ENCODE peak calls at places on chromosomes 16 and 17, in ten cellular contexts. V is cardiac muscle cell, S is LHCN-M2, L is KBM-7, G is cardiac fibroblast, Y is memory B cell, A is activated T-cell treated with anti-CD3 and anti-CD28 coated beads for 1 hour, R is lower leg skin, P is HS-27A, O is RPMI8226. J is an unnamed sample.

GRCh38 chr16:83187404-83187803 is 560.6 kb downstream of the CDH13 start:
- DNase-seq in Y (no peak), V (no peak), R (no peak), S (peak), A (no peak), O (no peak), G (peak), P (peak), L (no peak), J (no peak)

GRCh38 chr17:45371414-45372324 is 54.8 kb upstream of the MAP3K14 start:
- DNase-seq in P (peak), Y (no peak), G (peak), R (peak), L (no peak), V (peak), S (peak), O (no peak), A (no peak), J (peak)

GRCh38 chr16:89410322-89410721 is 80.0 kb downstream of the ANKRD11 start:
- DNase-seq in O (no peak), A (no peak), L (no peak), R (no peak), P (no peak), Y (no peak), G (no peak), V (no peak), S (no peak), J (no peak)

GRCh38 chr17:27153005-27153404 is 140.9 kb upstream of the WSB1 start:
- DNase-seq in R (no peak), O (no peak), L (no peak), V (no peak), G (peak), A (no peak), P (peak), Y (no peak), S (peak), J (peak)

GRCh38 chr16:59697236-59697635 is 963.1 kb upstream of the GOT2 start:
- DNase-seq in P (no peak), A (no peak), G (peak), Y (no peak), O (no peak), R (no peak), S (peak), L (no peak), V (no peak), J (no peak)

GRCh38 chr17:2059125-2059836 is 4.4 kb downstream of the HIC1 start:
- DNase-seq in P (no peak), S (no peak), Y (peak), L (peak), V (no peak), A (no peak), R (peak), G (no peak), O (no peak), J (no peak)

GRCh38 chr17:80153004-80153403 is 6.1 kb upstream of the EIF4A3 start:
- DNase-seq in L (no peak), P (no peak), S (no peak), R (no peak), G (no peak), V (no peak), Y (no peak), A (no peak), O (no peak), J (no peak)

GRCh38 chr17:3770471-3770870 is 30.5 kb downstream of the ITGAE start:
- DNase-seq in R (no peak), P (no peak), A (no peak), G (no peak), O (no peak), L (peak), Y (no peak), V (no peak), S (no peak), J (no peak)

GRCh38 chr16:3492356-3492755 is 2.9 kb downstream of the C16orf90 start:
- DNase-seq in A (no peak), V (no peak), Y (no peak), R (no peak), S (no peak), G (no peak), L (no peak), O (no peak), P (no peak), J (no peak)

GRCh38 chr16:77469639-77470038 is 34.8 kb upstream of the ADAMTS18 start:
- DNase-seq in O (no peak), Y (no peak), V (no peak), R (no peak), A (no peak), P (no peak), S (no peak), L (no peak), G (no peak), J (no peak)

GRCh38 chr17:81842725-81843504 is 8.1 kb upstream of the PPP1R27 start:
- DNase-seq in R (no peak), L (no peak), A (no peak), V (no peak), G (peak), P (no peak), O (no peak), S (peak), Y (no peak), J (no peak)

GRCh38 chr17:46732754-46733398 is 85.6 kb downstream of the WNT3 start:
- DNase-seq in P (no peak), A (no peak), Y (no peak), O (no peak), L (no peak), S (no peak), G (no peak), R (no peak), V (peak), J (no peak)

GRCh38 chr16:66459878-66460277 is 32.8 kb downstream of the BEAN1 start:
- DNase-seq in P (no peak), Y (no peak), G (no peak), L (no peak), R (peak), S (no peak), A (no peak), V (no peak), O (no peak), J (no peak)

GRCh38 chr17:55930291-55930809 is 179.5 kb downstream of the PCTP start:
- DNase-seq in V (no peak), S (peak), Y (no peak), G (no peak), O (no peak), A (no peak), R (no peak), P (no peak), L (no peak), J (no peak)

GRCh38 chr17:14340968-14341412 is 40.1 kb downstream of the HS3ST3B1 start:
- DNase-seq in L (no peak), Y (no peak), A (no peak), G (no peak), S (no peak), R (peak), O (no peak), P (no peak), V (no peak), J (no peak)

GRCh38 chr16:86227041-86227440 is 283.3 kb upstream of the FOXF1 start:
- DNase-seq in Y (no peak), G (no peak), O (no peak), A (no peak), V (no peak), P (no peak), L (no peak), S (no peak), R (peak), J (no peak)

GRCh38 chr17:50281739-50282401 is 7.6 kb downstream of the TMEM92 start:
- DNase-seq in V (no peak), G (no peak), L (no peak), S (no peak), O (no peak), Y (no peak), A (no peak), R (no peak), P (no peak), J (no peak)

GRCh38 chr17:12553625-12554024 is 112.1 kb upstream of the MYOCD start:
- DNase-seq in L (no peak), A (no peak), P (no peak), S (no peak), G (no peak), Y (no peak), O (no peak), R (no peak), V (no peak), J (no peak)

GRCh38 chr16:14132696-14133048 is 61.6 kb downstream of the MRTFB start:
- DNase-seq in O (no peak), A (no peak), V (no peak), G (peak), L (no peak), Y (no peak), P (no peak), R (no peak), S (peak), J (no peak)

GRCh38 chr17:64599187-64599676 is 62.9 kb downstream of the SMURF2 start:
- DNase-seq in V (no peak), P (no peak), G (no peak), O (peak), Y (peak), L (peak), R (no peak), A (peak), S (no peak), J (no peak)

GRCh38 chr17:77404812-77405581 is 264.2 kb downstream of the SEC14L1 start:
- DNase-seq in R (peak), L (peak), V (no peak), G (peak), A (peak), P (no peak), O (no peak), S (peak), Y (peak), J (no peak)

GRCh38 chr17:41537614-41537954 is 9.5 kb upstream of the KRT19 start:
- DNase-seq in R (no peak), S (no peak), L (no peak), Y (no peak), P (no peak), G (no peak), A (no peak), O (no peak), V (no peak), J (no peak)

GRCh38 chr16:62035115-62036092 is 834 bp downstream of the CDH8 start:
- DNase-seq in P (no peak), V (peak), A (no peak), G (peak), L (no peak), O (no peak), Y (no peak), R (no peak), S (peak), J (no peak)

GRCh38 chr16:63925221-63925620 is 1196.6 kb downstream of the CDH11 start:
- DNase-seq in G (no peak), L (no peak), O (no peak), A (no peak), Y (no peak), S (no peak), P (no peak), V (no peak), R (no peak), J (no peak)

J was measured in esophagus muscularis mucosa.